ENCODE peak calls at places on chromosomes 12 and 14, in six cellular contexts. H is transverse colon, U is endothelial cell of umbilical vein, K is HepG2, N is stomach, Q is spleen. F is an unnamed sample.

GRCh38 chr12:15601210-15601800 is 187.9 kb downstream of the EPS8 start:
- DNase-seq in H (no peak), U (no peak), K (no peak), N (no peak), Q (no peak), F (no peak)

GRCh38 chr12:38601970-38602369 is 285.4 kb downstream of the ALG10B start:
- DNase-seq in H (no peak), U (no peak), K (no peak), N (no peak), Q (no peak), F (no peak)

GRCh38 chr14:100815478-100816285 is 10.2 kb upstream of the MEG3 start:
- DNase-seq in H (no peak), U (peak), K (peak), N (no peak), Q (peak), F (no peak)

GRCh38 chr12:109604902-109605536 is 31.4 kb downstream of the MVK start:
- DNase-seq in H (no peak), U (no peak), K (no peak), N (no peak), Q (no peak), F (no peak)

GRCh38 chr12:4934651-4935050 is 24.9 kb downstream of the KCNA1 start:
- DNase-seq in H (no peak), U (no peak), K (no peak), N (no peak), Q (no peak), F (no peak)

GRCh38 chr12:79168687-79169086 is 304.1 kb downstream of the SYT1 start:
- DNase-seq in H (no peak), U (no peak), K (no peak), N (no peak), Q (no peak), F (no peak)

GRCh38 chr12:131135311-131135785 is 181.6 kb downstream of the ADGRD1 start:
- DNase-seq in H (no peak), U (no peak), K (no peak), N (no peak), Q (peak), F (no peak)

GRCh38 chr12:111850526-111850925 is 8.5 kb downstream of the MAPKAPK5 start:
- DNase-seq in H (no peak), U (peak), K (no peak), N (no peak), Q (no peak), F (no peak)

GRCh38 chr12:12790956-12791355 is 5.5 kb downstream of the APOLD1 start:
- DNase-seq in H (no peak), U (no peak), K (no peak), N (no peak), Q (no peak), F (no peak)

GRCh38 chr14:77181603-77182437 is at the start of gene TMEM63C:
- DNase-seq in H (peak), U (no peak), K (peak), N (peak), Q (peak), F (no peak)

GRCh38 chr12:131130311-131130911 is 176.7 kb downstream of the ADGRD1 start:
- DNase-seq in H (no peak), U (no peak), K (no peak), N (no peak), Q (no peak), F (peak)

GRCh38 chr14:105430535-105430934 is 10.9 kb downstream of the MTA1 start:
- DNase-seq in H (no peak), U (peak), K (no peak), N (no peak), Q (no peak), F (no peak)

DNA sequence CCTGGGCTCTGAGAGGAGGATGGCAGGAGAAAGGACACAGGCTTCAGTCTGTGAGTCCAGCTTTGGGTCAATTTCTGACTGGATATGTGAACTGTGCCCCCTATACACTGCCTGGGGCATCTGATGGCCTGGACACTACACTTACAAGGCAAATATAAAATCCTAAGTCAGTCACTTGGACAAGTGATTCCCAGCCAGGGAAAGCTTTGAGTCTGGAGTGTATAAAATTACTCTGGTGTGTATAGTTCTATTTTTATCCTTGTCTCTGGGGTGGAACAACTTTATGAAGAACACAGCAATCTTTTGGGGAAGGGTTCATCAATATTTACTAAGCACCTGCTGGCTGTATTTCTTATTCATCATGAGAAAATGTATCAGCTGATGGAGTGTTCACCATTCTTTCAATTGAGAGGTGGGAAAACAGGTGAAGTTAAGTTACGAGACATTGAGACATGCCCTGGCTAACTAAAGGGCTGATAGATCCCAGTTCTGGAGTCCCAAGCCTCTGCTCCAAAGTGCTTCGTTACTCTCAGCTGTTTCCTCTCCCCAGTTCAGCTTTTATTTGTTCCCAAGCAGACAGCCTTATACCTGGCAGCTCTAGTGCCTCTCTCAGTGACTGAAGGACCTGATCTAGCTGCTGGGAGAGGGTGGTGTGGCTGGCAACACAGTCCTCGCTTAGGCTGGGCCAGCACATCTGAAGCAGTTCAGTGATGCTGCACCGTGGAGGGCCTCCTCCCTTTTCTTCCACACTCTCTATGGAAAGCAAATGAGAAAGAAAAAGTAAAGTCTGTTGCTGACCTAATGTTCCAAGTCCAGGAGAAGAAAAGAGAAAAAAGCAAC is 30.9 kb downstream of the ZFYVE26 start:
- DNase-seq in H (no peak), U (no peak), K (no peak), N (no peak), Q (no peak), F (no peak)
- TF ChIP-seq POLR2AphosphoS5 in H (no peak), U (no peak), K (no peak), N (no peak), Q (no peak), F (no peak)

GRCh38 chr14:51242545-51243490 is 2.8 kb downstream of the TMX1 start:
- DNase-seq in H (no peak), U (no peak), K (no peak), N (no peak), Q (no peak), F (no peak)
- TF ChIP-seq CTCF in H (no peak), U (no peak), K (no peak), N (no peak), Q (no peak), F (no peak)

DNA sequence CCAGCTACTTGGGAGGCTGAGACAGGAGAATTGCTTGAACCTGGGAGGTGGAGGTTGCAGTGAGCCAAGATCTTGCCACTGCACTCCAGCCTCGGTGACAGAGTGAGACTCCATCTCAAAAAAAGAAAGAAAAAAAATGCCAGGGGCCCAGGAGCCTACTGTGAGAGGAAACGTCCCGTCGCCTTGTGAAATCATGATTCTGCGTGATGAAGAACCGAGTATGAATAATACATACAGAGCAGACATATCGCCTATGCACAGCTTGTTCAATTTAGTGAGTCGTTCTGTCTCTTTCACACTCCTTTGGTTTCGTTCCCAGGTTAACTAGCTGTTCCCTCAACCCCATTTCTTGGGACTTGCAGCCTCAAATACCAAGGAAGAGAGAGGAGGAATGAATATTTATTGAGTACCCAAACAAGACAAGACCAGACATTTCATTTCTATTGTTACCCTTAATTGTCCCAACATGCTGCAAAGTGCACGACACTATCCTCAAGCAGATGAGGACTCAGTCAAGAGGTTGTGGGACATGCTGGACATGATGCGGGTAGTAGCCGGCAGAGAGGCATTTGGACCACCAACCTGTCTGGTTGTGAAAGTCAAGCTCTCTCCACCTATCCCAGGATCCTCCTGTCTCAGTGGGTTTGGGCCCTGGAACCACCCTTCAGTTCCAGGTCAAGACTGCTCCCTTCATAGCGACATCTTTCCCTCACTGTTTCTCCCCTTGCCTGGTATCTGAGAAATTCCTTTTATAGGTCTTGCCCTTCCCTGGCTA is 8.6 kb upstream of the CD27 start:
- DNase-seq in H (no peak), U (no peak), K (no peak), N (no peak), Q (no peak), F (no peak)
- TF ChIP-seq POLR2A in H (no peak), U (no peak), K (no peak), N (no peak), Q (no peak), F (no peak)

GRCh38 chr12:51887476-51888315 is at the start of gene ANKRD33:
- DNase-seq in H (peak), U (peak), K (no peak), N (peak), Q (peak), F (no peak)

GRCh38 chr12:51883998-51884675 is 3.8 kb upstream of the ANKRD33 start:
- DNase-seq in H (no peak), U (no peak), K (no peak), N (no peak), Q (no peak), F (no peak)

GRCh38 chr12:51888316-51889215 is 663 bp downstream of the ANKRD33 start:
- DNase-seq in H (no peak), U (no peak), K (no peak), N (no peak), Q (no peak), F (no peak)

GRCh38 chr12:51884676-51885229 is 3.1 kb upstream of the ANKRD33 start:
- DNase-seq in H (no peak), U (peak), K (peak), N (no peak), Q (no peak), F (no peak)

DNA sequence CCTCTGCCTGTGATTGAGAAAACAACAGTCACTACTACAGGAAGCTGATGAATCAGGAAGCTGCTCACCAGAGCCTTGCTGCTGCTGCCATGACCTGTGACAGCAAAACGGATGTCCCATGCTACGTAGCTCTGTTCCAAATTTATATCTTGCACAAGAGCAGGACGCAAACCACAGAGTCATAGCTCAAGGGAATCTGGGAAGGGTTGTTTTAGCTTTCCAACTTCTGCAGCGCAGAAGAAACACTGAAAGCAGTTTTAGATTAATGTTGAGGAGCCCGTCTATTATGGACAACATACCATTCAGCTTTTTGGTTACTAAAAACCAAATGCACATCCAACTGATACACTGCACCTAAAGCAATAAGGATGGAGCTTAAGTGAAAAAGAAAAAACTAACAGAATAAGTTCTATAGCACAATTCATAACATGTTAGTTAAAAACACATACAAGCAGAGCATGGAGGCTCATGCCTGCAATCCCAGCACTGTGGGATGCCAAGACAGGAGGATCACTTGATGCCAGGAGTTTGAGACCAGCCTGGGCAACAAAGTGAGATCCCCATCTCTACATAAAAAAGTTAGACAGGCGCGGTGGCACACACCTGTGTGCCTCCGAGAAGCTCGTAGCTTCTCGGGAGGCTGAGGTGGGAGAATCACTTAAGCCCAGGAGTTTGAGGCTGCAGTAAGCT is 1.7 kb upstream of the ANKRD33 start:
- DNase-seq in H (peak), U (peak), K (peak), N (no peak), Q (peak), F (peak)
- TF ChIP-seq POLR2AphosphoS5 in H (peak), U (peak), K (no peak), N (peak), Q (no peak), F (peak)

GRCh38 chr12:96578526-96579125 is 89.2 kb downstream of the CFAP54 start:
- DNase-seq in H (no peak), U (peak), K (peak), N (no peak), Q (no peak), F (no peak)
- TF ChIP-seq CTCF in H (peak), U (peak), K (peak), N (peak), Q (peak), F (peak)

DNA sequence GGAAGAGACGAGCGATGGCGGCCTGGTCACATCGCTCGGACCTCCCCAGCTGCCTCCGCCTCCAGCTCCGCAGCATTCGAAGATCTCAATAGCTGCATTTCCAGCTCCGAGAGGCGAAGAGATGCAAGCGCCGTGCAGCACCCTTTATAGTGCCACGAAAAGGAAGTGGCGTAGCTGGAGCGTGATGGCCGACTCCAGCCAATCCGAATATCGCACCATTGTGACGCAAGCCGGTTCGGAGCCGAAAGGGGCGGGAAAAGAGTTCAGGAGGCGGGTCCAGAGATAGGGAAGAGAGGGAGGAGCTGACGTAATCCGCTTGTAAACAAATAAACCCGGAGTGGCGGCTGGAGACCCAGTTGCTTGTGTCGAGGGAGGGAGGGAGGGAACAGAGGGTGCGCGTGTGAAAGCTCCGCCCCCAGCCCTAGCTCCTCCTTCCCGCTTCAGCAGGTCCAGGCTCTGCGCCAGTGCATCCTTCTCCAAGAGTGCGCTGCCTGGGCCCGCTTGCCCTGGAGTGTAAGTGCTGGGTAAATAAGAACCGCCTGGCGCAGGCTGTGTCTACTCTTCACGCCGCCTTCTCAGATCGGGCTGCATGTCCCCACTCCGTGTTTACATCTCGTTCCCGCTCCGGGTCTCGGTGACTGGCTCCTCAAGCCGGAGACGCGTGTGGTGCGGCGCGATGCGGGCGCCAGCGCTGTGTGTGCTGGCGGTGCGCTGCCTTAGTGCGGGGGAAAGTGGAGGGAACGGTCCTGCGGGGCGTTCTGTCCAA is at the start of gene BTG1:
- DNase-seq in H (peak), U (peak), K (peak), N (peak), Q (peak), F (peak)
- TF ChIP-seq POLR2A in H (peak), U (peak), K (peak), N (peak), Q (peak), F (peak)

GRCh38 chr12:116592731-116593130 is 33.5 kb downstream of the MAP1LC3B2 start:
- DNase-seq in H (no peak), U (no peak), K (no peak), N (no peak), Q (peak), F (no peak)
- TF ChIP-seq POLR2AphosphoS5 in H (no peak), U (no peak), K (no peak), N (no peak), Q (no peak), F (no peak)

GRCh38 chr14:55136868-55137785 is 8.1 kb downstream of the LGALS3 start:
- DNase-seq in H (peak), U (peak), K (no peak), N (peak), Q (no peak), F (no peak)
- TF ChIP-seq CTCF in H (no peak), U (no peak), K (no peak), N (no peak), Q (no peak), F (no peak)

GRCh38 chr12:57278465-57279453 is 27.8 kb upstream of the STAC3 start:
- DNase-seq in H (no peak), U (no peak), K (no peak), N (no peak), Q (no peak), F (no peak)

GRCh38 chr12:57276935-57277563 is 26.1 kb upstream of the STAC3 start:
- DNase-seq in H (no peak), U (peak), K (peak), N (peak), Q (no peak), F (no peak)

GRCh38 chr12:57280234-57281062 is 29.5 kb upstream of the STAC3 start:
- DNase-seq in H (peak), U (peak), K (peak), N (peak), Q (peak), F (no peak)
- TF ChIP-seq POLR2A in H (peak), U (no peak), K (no peak), N (no peak), Q (no peak), F (no peak)

F was measured in vagina.